ENCODE peak calls at places on chromosomes 1 and 21, in six cellular contexts. N is neural progenitor cell, I is fibroblast of the aortic adventitia, E is fibroblast of pulmonary artery, Y is HCT116, W is AG10803. R is an unnamed sample.

GRCh38 chr1:24688621-24689195 is 45.6 kb downstream of the SRRM1 start:
- DNase-seq in Y (peak), E (peak), N (peak), W (peak), I (peak), R (peak)

GRCh38 chr1:66492424-66492823 is 41.5 kb upstream of the SGIP1 start:
- DNase-seq in E (no peak), I (no peak), N (no peak), Y (no peak), W (peak), R (no peak)

GRCh38 chr1:202145325-202146140 is 996 bp upstream of the ARL8A start:
- DNase-seq in N (no peak), I (peak), W (no peak), E (no peak), Y (no peak), R (no peak)

GRCh38 chr1:147611587-147611986 is 58.7 kb downstream of the ACP6 start:
- DNase-seq in Y (no peak), W (no peak), I (no peak), E (no peak), N (peak), R (no peak)

GRCh38 chr1:211527888-211528287 is 35.9 kb upstream of the RD3 start:
- DNase-seq in W (no peak), E (no peak), Y (no peak), I (no peak), N (no peak), R (no peak)

GRCh38 chr1:244968431-244968830 is 104.1 kb upstream of the HNRNPU start:
- DNase-seq in I (no peak), Y (no peak), N (peak), E (peak), W (peak), R (no peak)

GRCh38 chr21:39094847-39095525 is 88.3 kb downstream of the PSMG1 start:
- DNase-seq in E (peak), N (no peak), Y (no peak), W (peak), I (peak), R (no peak)

GRCh38 chr1:165254376-165254775 is 102.1 kb downstream of the LMX1A start:
- DNase-seq in Y (no peak), E (no peak), N (no peak), W (no peak), I (no peak), R (no peak)

GRCh38 chr21:28325618-28326017 is 667.1 kb downstream of the LTN1 start:
- DNase-seq in N (no peak), W (no peak), I (no peak), E (no peak), Y (no peak), R (no peak)

GRCh38 chr1:169044971-169045370 is 61.5 kb upstream of the ATP1B1 start:
- DNase-seq in Y (no peak), I (no peak), N (no peak), W (no peak), E (no peak), R (no peak)

GRCh38 chr1:9316080-9316444 is 23.4 kb downstream of the SPSB1 start:
- DNase-seq in I (no peak), N (no peak), E (no peak), W (no peak), Y (no peak), R (no peak)

GRCh38 chr1:98368995-98369394 is 292.5 kb upstream of the SNX7 start:
- DNase-seq in Y (no peak), W (no peak), I (no peak), E (no peak), N (no peak), R (no peak)

GRCh38 chr1:91846007-91846620 is 39.8 kb downstream of the TGFBR3 start:
- DNase-seq in Y (no peak), W (peak), E (peak), N (peak), I (peak), R (peak)

GRCh38 chr1:17919525-17920439 is 164.6 kb downstream of the ACTL8 start:
- DNase-seq in N (peak), I (peak), Y (peak), W (peak), E (peak), R (peak)

GRCh38 chr1:187411118-187411517 is 582.4 kb downstream of the PLA2G4A start:
- DNase-seq in I (no peak), Y (no peak), N (no peak), W (no peak), E (no peak), R (no peak)

GRCh38 chr1:47409311-47410085 is 6.6 kb upstream of the FOXE3 start:
- DNase-seq in I (peak), N (no peak), Y (no peak), W (peak), E (peak), R (no peak)

DNA sequence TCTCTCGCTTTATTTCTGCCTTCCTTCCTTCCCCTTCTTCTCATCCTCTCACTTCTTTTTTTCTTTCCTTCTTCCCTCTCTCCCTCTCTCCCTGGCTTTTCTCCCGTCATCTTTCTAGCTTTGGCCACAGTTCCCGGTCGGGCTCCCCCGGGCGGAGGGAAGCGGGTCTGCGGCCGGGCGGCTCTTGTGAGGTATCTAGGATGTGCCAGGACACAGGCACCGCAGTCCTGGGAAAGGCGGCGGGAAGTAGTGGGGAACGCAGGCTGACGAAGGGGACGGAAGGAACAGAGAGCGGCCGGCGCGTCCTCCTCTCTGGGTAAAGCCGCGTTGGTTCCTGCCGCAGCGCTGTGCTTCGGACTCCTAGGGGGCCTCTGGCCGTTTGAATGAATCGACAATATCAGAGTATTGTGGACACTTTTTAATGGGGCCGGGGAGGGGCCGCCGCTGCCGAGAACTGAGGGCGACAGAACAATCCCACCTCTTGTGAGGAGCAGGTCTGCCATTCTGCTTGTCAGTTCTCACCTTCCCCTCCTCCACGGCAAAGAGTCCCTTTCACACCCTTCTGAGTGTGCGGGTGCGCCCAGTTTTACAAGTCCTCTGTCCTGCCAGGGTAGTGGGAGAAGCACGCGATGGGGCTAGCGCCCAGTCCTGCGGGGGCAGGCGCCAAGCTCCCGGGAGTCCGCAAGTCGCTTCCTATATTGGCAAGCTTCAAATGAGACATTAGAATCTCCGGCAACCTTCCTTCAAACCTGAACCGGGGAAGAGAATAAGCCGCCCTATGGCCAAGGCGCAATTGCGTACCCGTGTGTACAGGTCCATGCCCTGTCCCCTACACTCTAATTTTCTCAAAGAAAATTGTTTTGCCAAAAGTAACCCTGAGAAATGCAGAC is 1.1 kb upstream of the LHX9 start:
- DNase-seq in E (peak), W (peak), Y (peak), I (peak), N (peak), R (peak)
- TF ChIP-seq CTCF in E (peak), W (peak), Y (peak), I (peak), N (peak), R (peak)

GRCh38 chr1:107247679-107248078 is 106.8 kb downstream of the NTNG1 start:
- DNase-seq in Y (no peak), W (no peak), E (no peak), I (no peak), N (no peak), R (no peak)
- TF ChIP-seq CTCF in Y (no peak), W (no peak), E (no peak), I (no peak), N (no peak), R (no peak)

GRCh38 chr1:218299416-218299815 is 14.3 kb downstream of the RRP15 start:
- DNase-seq in I (peak), N (peak), E (peak), Y (peak), W (peak), R (no peak)
- TF ChIP-seq CTCF in I (peak), N (peak), E (peak), Y (peak), W (peak), R (peak)

GRCh38 chr1:206524739-206525364 is 17.5 kb downstream of the RASSF5 start:
- DNase-seq in N (no peak), W (no peak), I (no peak), Y (no peak), E (no peak), R (no peak)
- TF ChIP-seq CTCF in N (no peak), W (no peak), I (no peak), Y (peak), E (no peak), R (no peak)

GRCh38 chr21:41973861-41974751 is 20.3 kb upstream of the C2CD2 start:
- DNase-seq in E (peak), W (no peak), Y (no peak), N (no peak), I (no peak), R (no peak)
- TF ChIP-seq CTCF in E (peak), W (peak), Y (peak), N (no peak), I (peak), R (no peak)

GRCh38 chr1:100351095-100351884 is 1.0 kb upstream of the CDC14A start:
- DNase-seq in Y (peak), I (peak), N (peak), W (peak), E (peak), R (peak)
- TF ChIP-seq CTCF in Y (no peak), I (peak), N (peak), W (peak), E (peak), R (peak)

GRCh38 chr21:30733026-30733425 is 14.0 kb downstream of the KRTAP21-2 start:
- DNase-seq in I (no peak), N (no peak), W (no peak), E (no peak), Y (no peak), R (no peak)
- TF ChIP-seq CTCF in I (no peak), N (no peak), W (no peak), E (no peak), Y (no peak), R (no peak)

DNA sequence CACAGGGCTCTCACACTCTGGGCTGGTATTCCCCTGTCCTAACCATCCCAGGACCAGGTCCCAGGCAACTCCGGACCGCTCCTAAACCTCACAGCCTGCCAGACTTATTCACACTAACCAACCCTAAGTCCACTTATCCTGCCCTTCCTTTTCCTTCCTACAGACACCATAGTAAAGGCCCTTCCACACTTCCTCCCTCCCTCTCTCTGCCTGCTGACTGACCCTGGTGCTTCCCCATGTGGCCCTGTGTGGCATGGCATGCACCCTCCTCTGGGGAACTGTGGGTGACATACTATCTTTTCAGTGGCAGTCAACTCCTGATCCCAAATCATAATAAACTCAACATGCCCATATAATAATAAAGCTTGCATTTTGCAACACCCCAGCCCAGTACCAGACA is 155.1 kb upstream of the DNAH14 start:
- DNase-seq in I (no peak), N (no peak), Y (no peak), E (no peak), W (no peak), R (peak)
- TF ChIP-seq CTCF in I (peak), N (peak), Y (peak), E (peak), W (peak), R (no peak)

GRCh38 chr1:11982010-11982392 is 1.8 kb downstream of the MFN2 start:
- DNase-seq in W (peak), N (peak), E (peak), Y (peak), I (no peak), R (peak)
- TF ChIP-seq CTCF in W (peak), N (peak), E (peak), Y (peak), I (no peak), R (peak)

GRCh38 chr1:23020731-23021130 is 1.5 kb downstream of the KDM1A start:
- DNase-seq in N (no peak), Y (no peak), I (no peak), W (no peak), E (no peak), R (no peak)

GRCh38 chr1:23021834-23022233 is 2.6 kb downstream of the KDM1A start:
- DNase-seq in W (no peak), E (no peak), I (no peak), Y (no peak), N (no peak), R (no peak)

GRCh38 chr1:23018661-23019093 is 591 bp upstream of the KDM1A start:
- DNase-seq in N (peak), I (no peak), E (no peak), W (peak), Y (no peak), R (no peak)

GRCh38 chr1:23019094-23019850 is at the start of gene KDM1A:
- DNase-seq in N (peak), Y (peak), W (peak), E (peak), I (peak), R (peak)

GRCh38 chr1:23019851-23020625 is 770 bp downstream of the KDM1A start:
- DNase-seq in E (peak), N (peak), W (peak), Y (no peak), I (peak), R (peak)
- TF ChIP-seq CTCF in E (no peak), N (no peak), W (no peak), Y (no peak), I (no peak), R (no peak)